ENCODE peak calls at places on chromosomes 7 and 10, in nine cellular contexts. B is RPMI8226; V is fibroblast of lung; U is endodermal cell; Y is activated CD4-positive, alpha-beta memory T cell treated with anti-CD3 and anti-CD28 coated beads, Interleukin-2, amount 10 ng/mL, durations not matched to agents 7 days and 5 days; L is skeletal muscle cell; Q is right cardiac atrium; C is stimulated activated naive CD8-positive, alpha-beta T cell treated with anti-CD3 and anti-CD28 coated beads, Interleukin-15, Interleukin-2, amounts not matched to agents 100 U/mL and 50 U/mL, for 24 hours; T is RWPE1. Z is an unnamed sample.

GRCh38 chr7:135648235-135648634 is 14.1 kb upstream of the STMP1 start:
- DNase-seq in B (no peak), V (no peak), U (no peak), Y (no peak), L (no peak), Q (no peak), C (no peak), T (no peak), Z (no peak)

GRCh38 chr7:104153287-104153686 is 54.5 kb downstream of the ORC5 start:
- DNase-seq in B (no peak), V (no peak), U (no peak), Y (no peak), L (no peak), Q (no peak), C (no peak), T (no peak), Z (no peak)

GRCh38 chr10:112934193-112934592 is 15.9 kb upstream of the TCF7L2 start:
- DNase-seq in B (no peak), V (no peak), U (no peak), Y (no peak), L (no peak), Q (no peak), C (no peak), T (no peak), Z (no peak)

GRCh38 chr10:11678074-11678793 is 63.9 kb upstream of the ECHDC3 start:
- DNase-seq in B (peak), V (peak), U (no peak), Y (no peak), L (no peak), Q (no peak), C (peak), T (no peak), Z (peak)

GRCh38 chr7:106111671-106112117 is 418 bp downstream of the SYPL1 start:
- DNase-seq in B (no peak), V (no peak), U (no peak), Y (peak), L (peak), Q (peak), C (peak), T (peak), Z (peak)

GRCh38 chr10:82399850-82400249 is 524.9 kb downstream of the NRG3 start:
- DNase-seq in B (no peak), V (no peak), U (no peak), Y (no peak), L (no peak), Q (no peak), C (no peak), T (no peak), Z (no peak)

GRCh38 chr7:39609084-39609461 is 14.3 kb upstream of the RALA start:
- DNase-seq in B (no peak), V (peak), U (no peak), Y (no peak), L (peak), Q (no peak), C (no peak), T (no peak), Z (no peak)

GRCh38 chr10:13614530-13615332 is 28.0 kb downstream of the PRPF18 start:
- DNase-seq in B (no peak), V (peak), U (peak), Y (no peak), L (no peak), Q (no peak), C (no peak), T (peak), Z (no peak)

Z was measured in GM10248.